ENCODE peak calls at places on chromosome 10, in six cellular contexts. One of them, this sample, is unnamed.

GRCh38 chr10:132521466-132522102 is 16.0 kb upstream of the INPP5A start:
- DNase-seq in GM23248: no peak
- DNase-seq in activated T-helper 1 cell treated with Interleukin-2 at 50 U/mL for 16 hours: no peak
- DNase-seq in NCI-H1092 treated with DMSO at 0.1 percent for 48 hours: no peak
- DNase-seq in brain pericyte: no peak
- DNase-seq in H7: no peak
- DNase-seq in this sample: no peak

GRCh38 chr10:99421233-99421739 is 9.1 kb downstream of the GOT1 start:
- DNase-seq in H7: no peak
- DNase-seq in GM23248: no peak
- DNase-seq in NCI-H1092 treated with DMSO at 0.1 percent for 48 hours: no peak
- DNase-seq in brain pericyte: no peak
- DNase-seq in activated T-helper 1 cell treated with Interleukin-2 at 50 U/mL for 16 hours: no peak
- DNase-seq in this sample: no peak

GRCh38 chr10:111756541-111757061 is 427.0 kb downstream of the GPAM start:
- DNase-seq in brain pericyte: no peak
- DNase-seq in NCI-H1092 treated with DMSO at 0.1 percent for 48 hours: no peak
- DNase-seq in H7: peak
- DNase-seq in activated T-helper 1 cell treated with Interleukin-2 at 50 U/mL for 16 hours: no peak
- DNase-seq in GM23248: peak
- DNase-seq in this sample: peak

GRCh38 chr10:63703740-63704345 is 182.6 kb downstream of the REEP3 start:
- DNase-seq in NCI-H1092 treated with DMSO at 0.1 percent for 48 hours: peak
- DNase-seq in GM23248: no peak
- DNase-seq in activated T-helper 1 cell treated with Interleukin-2 at 50 U/mL for 16 hours: no peak
- DNase-seq in H7: no peak
- DNase-seq in brain pericyte: no peak
- DNase-seq in this sample: no peak

GRCh38 chr10:108392286-108392685 is 1227.8 kb upstream of the SORCS1 start:
- DNase-seq in activated T-helper 1 cell treated with Interleukin-2 at 50 U/mL for 16 hours: no peak
- DNase-seq in GM23248: peak
- DNase-seq in brain pericyte: no peak
- DNase-seq in NCI-H1092 treated with DMSO at 0.1 percent for 48 hours: no peak
- DNase-seq in H7: no peak
- DNase-seq in this sample: peak

GRCh38 chr10:11325817-11326216 is 285.6 kb downstream of the USP6NL start:
- DNase-seq in GM23248: peak
- DNase-seq in H7: no peak
- DNase-seq in NCI-H1092 treated with DMSO at 0.1 percent for 48 hours: no peak
- DNase-seq in activated T-helper 1 cell treated with Interleukin-2 at 50 U/mL for 16 hours: no peak
- DNase-seq in brain pericyte: no peak
- DNase-seq in this sample: no peak

GRCh38 chr10:22761569-22762220 is 47.3 kb upstream of the PIP4K2A start:
- DNase-seq in brain pericyte: no peak
- DNase-seq in GM23248: peak
- DNase-seq in NCI-H1092 treated with DMSO at 0.1 percent for 48 hours: no peak
- DNase-seq in activated T-helper 1 cell treated with Interleukin-2 at 50 U/mL for 16 hours: no peak
- DNase-seq in H7: no peak
- DNase-seq in this sample: peak

GRCh38 chr10:11472158-11472753 is 139.2 kb downstream of the USP6NL start:
- DNase-seq in GM23248: peak
- DNase-seq in activated T-helper 1 cell treated with Interleukin-2 at 50 U/mL for 16 hours: peak
- DNase-seq in brain pericyte: peak
- DNase-seq in NCI-H1092 treated with DMSO at 0.1 percent for 48 hours: peak
- DNase-seq in H7: peak
- DNase-seq in this sample: peak

GRCh38 chr10:33132626-33133025 is 174.6 kb upstream of the ITGB1 start:
- DNase-seq in H7: peak
- DNase-seq in activated T-helper 1 cell treated with Interleukin-2 at 50 U/mL for 16 hours: no peak
- DNase-seq in NCI-H1092 treated with DMSO at 0.1 percent for 48 hours: no peak
- DNase-seq in brain pericyte: no peak
- DNase-seq in GM23248: no peak
- DNase-seq in this sample: no peak

GRCh38 chr10:22672594-22673392 is 41.6 kb downstream of the PIP4K2A start:
- DNase-seq in brain pericyte: no peak
- DNase-seq in NCI-H1092 treated with DMSO at 0.1 percent for 48 hours: no peak
- DNase-seq in activated T-helper 1 cell treated with Interleukin-2 at 50 U/mL for 16 hours: no peak
- DNase-seq in H7: no peak
- DNase-seq in GM23248: no peak
- DNase-seq in this sample: no peak

GRCh38 chr10:130025811-130026510 is 61.9 kb upstream of the EBF3 start:
- DNase-seq in brain pericyte: no peak
- DNase-seq in H7: no peak
- DNase-seq in NCI-H1092 treated with DMSO at 0.1 percent for 48 hours: no peak
- DNase-seq in GM23248: no peak
- DNase-seq in activated T-helper 1 cell treated with Interleukin-2 at 50 U/mL for 16 hours: no peak
- DNase-seq in this sample: no peak

GRCh38 chr10:101563497-101564040 is 24.5 kb downstream of the POLL start:
- DNase-seq in NCI-H1092 treated with DMSO at 0.1 percent for 48 hours: no peak
- DNase-seq in activated T-helper 1 cell treated with Interleukin-2 at 50 U/mL for 16 hours: no peak
- DNase-seq in H7: peak
- DNase-seq in brain pericyte: no peak
- DNase-seq in GM23248: no peak
- DNase-seq in this sample: no peak

GRCh38 chr10:4426866-4427265 is 399.1 kb upstream of the AKR1E2 start:
- DNase-seq in activated T-helper 1 cell treated with Interleukin-2 at 50 U/mL for 16 hours: no peak
- DNase-seq in NCI-H1092 treated with DMSO at 0.1 percent for 48 hours: no peak
- DNase-seq in brain pericyte: no peak
- DNase-seq in H7: no peak
- DNase-seq in GM23248: peak
- DNase-seq in this sample: no peak

GRCh38 chr10:14574885-14575284 is 199.8 kb downstream of the FAM107B start:
- DNase-seq in GM23248: no peak
- DNase-seq in activated T-helper 1 cell treated with Interleukin-2 at 50 U/mL for 16 hours: no peak
- DNase-seq in NCI-H1092 treated with DMSO at 0.1 percent for 48 hours: no peak
- DNase-seq in H7: no peak
- DNase-seq in brain pericyte: no peak
- DNase-seq in this sample: no peak

GRCh38 chr10:4847580-4848020 is 21.6 kb downstream of the AKR1E2 start:
- DNase-seq in GM23248: peak
- DNase-seq in H7: no peak
- DNase-seq in NCI-H1092 treated with DMSO at 0.1 percent for 48 hours: no peak
- DNase-seq in activated T-helper 1 cell treated with Interleukin-2 at 50 U/mL for 16 hours: no peak
- DNase-seq in brain pericyte: peak
- DNase-seq in this sample: peak

This sample was measured in ELR.